ENCODE peak calls at places on chromosome 3, in seven cellular contexts. I, M, E, F, R, T and X are unnamed samples.

GRCh38 chr3:21274000-21274671 is 476.9 kb downstream of the ZNF385D start:
- DNase-seq in I (no peak), M (no peak), E (no peak), F (no peak), R (peak; percentile 19), T (peak; percentile 63), X (peak; percentile 50)

GRCh38 chr3:195009607-195010006 is 261.4 kb downstream of the XXYLT1 start:
- DNase-seq in I (no peak), M (no peak), E (no peak), F (no peak), R (no peak), T (no peak), X (no peak)

GRCh38 chr3:185313693-185314246 is 49.2 kb upstream of the MAP3K13 start:
- DNase-seq in I (no peak), M (no peak), E (no peak), F (no peak), R (peak; percentile 50), T (no peak), X (no peak)

GRCh38 chr3:128551464-128551863 is 58.5 kb upstream of the GATA2 start:
- DNase-seq in I (no peak), M (no peak), E (no peak), F (no peak), R (no peak), T (no peak), X (no peak)

GRCh38 chr3:3665546-3665945 is 133.7 kb upstream of the LRRN1 start:
- DNase-seq in I (no peak), M (no peak), E (no peak), F (no peak), R (no peak), T (no peak), X (peak; percentile 70)

GRCh38 chr3:71035886-71036285 is 547.6 kb downstream of the FOXP1 start:
- DNase-seq in I (no peak), M (no peak), E (no peak), F (no peak), R (no peak), T (no peak), X (no peak)

GRCh38 chr3:129289201-129289921 is 10.7 kb downstream of the HMCES start:
- DNase-seq in I (no peak), M (no peak), E (no peak), F (no peak), R (peak; percentile 74), T (peak; percentile 83), X (no peak)

GRCh38 chr3:59709702-59710555 is 660.1 kb upstream of the CFAP20DC start:
- DNase-seq in I (peak; percentile 34), M (peak; percentile 74), E (no peak), F (no peak), R (no peak), T (no peak), X (no peak)

GRCh38 chr3:43248194-43248593 is 38.1 kb upstream of the SNRK start:
- DNase-seq in I (no peak), M (no peak), E (no peak), F (no peak), R (no peak), T (no peak), X (no peak)

GRCh38 chr3:178754852-178755510 is 218.7 kb downstream of the KCNMB2 start:
- DNase-seq in I (no peak), M (no peak), E (no peak), F (no peak), R (no peak), T (no peak), X (no peak)

GRCh38 chr3:10169000-10169496 is 4.3 kb downstream of the IRAK2 start:
- DNase-seq in I (no peak), M (no peak), E (no peak), F (no peak), R (no peak), T (no peak), X (no peak)

GRCh38 chr3:10166213-10166604 is 1.5 kb downstream of the IRAK2 start:
- DNase-seq in I (no peak), M (no peak), E (no peak), F (no peak), R (no peak), T (no peak), X (no peak)

GRCh38 chr3:10160925-10161324 is 3.8 kb upstream of the IRAK2 start:
- DNase-seq in I (no peak), M (no peak), E (peak; percentile 47), F (no peak), R (no peak), T (no peak), X (no peak)

GRCh38 chr3:10162147-10162546 is 2.6 kb upstream of the IRAK2 start:
- DNase-seq in I (no peak), M (no peak), E (no peak), F (no peak), R (no peak), T (no peak), X (no peak)

DNA sequence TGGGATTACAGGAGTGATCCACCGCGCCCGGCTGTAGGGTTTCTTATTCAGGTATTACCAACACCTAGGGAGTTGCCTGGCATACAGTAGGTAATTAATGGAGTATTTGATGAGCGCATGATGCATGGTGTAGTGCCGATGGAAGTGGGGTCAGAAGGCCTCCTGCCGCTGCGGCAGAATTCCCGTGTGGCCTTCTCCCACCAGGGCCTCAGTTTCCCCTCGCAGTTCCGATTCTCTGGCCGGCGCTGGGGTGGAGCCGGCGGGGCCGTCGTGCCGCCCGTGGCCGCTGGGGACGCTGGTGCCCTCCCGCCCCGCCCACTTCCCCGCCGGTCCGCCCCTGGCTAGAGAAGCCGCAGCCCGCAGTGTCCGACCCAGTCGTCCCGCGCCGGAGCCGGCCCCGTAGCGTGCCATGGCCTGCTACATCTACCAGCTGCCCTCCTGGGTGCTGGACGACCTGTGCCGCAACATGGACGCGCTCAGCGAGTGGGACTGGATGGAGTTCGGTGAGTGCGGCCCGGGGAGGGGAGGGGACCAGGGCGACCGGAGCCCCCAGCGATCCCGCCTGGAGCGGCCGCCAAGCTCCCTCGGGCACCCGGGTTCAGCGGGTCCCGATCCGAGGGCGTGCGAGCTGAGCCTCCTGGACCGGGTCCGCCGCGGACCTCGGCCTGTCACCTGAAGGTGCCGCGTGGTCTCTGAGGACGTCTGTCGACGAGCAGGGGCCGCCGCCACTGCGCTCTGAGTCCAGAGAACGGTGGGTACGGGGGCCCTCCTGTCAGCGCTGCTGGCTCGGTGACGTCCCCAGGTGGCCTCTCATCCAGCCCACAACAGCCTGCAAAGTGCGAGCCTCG is at the start of gene IRAK2:
- DNase-seq in I (no peak), M (peak; percentile 68), E (peak; percentile 96), F (peak; percentile 68), R (peak; percentile 70), T (peak; percentile 61), X (no peak)
- H3K4me3 ChIP-seq in I (peak within 1 kb of the TSS; percentile 93), M (peak within 1 kb of the TSS; percentile 82), E (peak within 1 kb of the TSS; percentile 73), F (peak within 1 kb of the TSS; percentile 73), R (peak within 1 kb of the TSS; percentile 82), T (peak within 1 kb of the TSS; percentile 87), X (peak within 1 kb of the TSS; percentile 79)

DNA sequence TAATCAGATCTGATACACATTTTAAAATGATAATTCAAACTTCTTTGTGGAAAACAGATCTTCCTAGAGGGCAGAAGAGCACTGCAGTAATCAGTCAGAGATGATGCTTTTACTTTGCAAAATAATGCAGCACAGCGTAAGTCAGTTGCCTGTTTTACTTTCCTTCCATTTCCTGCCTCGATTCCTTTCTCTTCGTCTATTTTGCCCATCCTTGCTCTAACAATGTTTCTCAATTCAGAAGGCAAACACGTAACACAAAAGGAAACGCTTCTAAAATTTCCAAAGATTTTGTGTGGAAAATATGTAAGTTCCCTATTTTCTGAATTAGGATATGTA is 119.9 kb downstream of the P3H2 start:
- DNase-seq in I (no peak), M (no peak), E (no peak), F (no peak), R (no peak), T (no peak), X (no peak)
- H3K4me3 ChIP-seq in I (no peak overlapping the region), M (no peak overlapping the region), E (no peak overlapping the region), F (peak overlapping the region; percentile 23), R (no peak overlapping the region), T (no peak overlapping the region), X (no peak overlapping the region)

GRCh38 chr3:159857840-159858239 is 130.8 kb upstream of the IL12A start:
- DNase-seq in I (no peak), M (no peak), E (no peak), F (no peak), R (no peak), T (no peak), X (no peak)

GRCh38 chr3:159855599-159856495 is 132.8 kb upstream of the IL12A start:
- DNase-seq in I (no peak), M (no peak), E (no peak), F (no peak), R (no peak), T (no peak), X (no peak)

GRCh38 chr3:159858650-159859049 is 130.0 kb upstream of the IL12A start:
- DNase-seq in I (no peak), M (no peak), E (no peak), F (no peak), R (no peak), T (no peak), X (no peak)

GRCh38 chr3:159854500-159855124 is 134.0 kb upstream of the IL12A start:
- DNase-seq in I (no peak), M (no peak), E (no peak), F (peak; percentile 42), R (peak; percentile 83), T (peak; percentile 89), X (peak; percentile 88)

DNA sequence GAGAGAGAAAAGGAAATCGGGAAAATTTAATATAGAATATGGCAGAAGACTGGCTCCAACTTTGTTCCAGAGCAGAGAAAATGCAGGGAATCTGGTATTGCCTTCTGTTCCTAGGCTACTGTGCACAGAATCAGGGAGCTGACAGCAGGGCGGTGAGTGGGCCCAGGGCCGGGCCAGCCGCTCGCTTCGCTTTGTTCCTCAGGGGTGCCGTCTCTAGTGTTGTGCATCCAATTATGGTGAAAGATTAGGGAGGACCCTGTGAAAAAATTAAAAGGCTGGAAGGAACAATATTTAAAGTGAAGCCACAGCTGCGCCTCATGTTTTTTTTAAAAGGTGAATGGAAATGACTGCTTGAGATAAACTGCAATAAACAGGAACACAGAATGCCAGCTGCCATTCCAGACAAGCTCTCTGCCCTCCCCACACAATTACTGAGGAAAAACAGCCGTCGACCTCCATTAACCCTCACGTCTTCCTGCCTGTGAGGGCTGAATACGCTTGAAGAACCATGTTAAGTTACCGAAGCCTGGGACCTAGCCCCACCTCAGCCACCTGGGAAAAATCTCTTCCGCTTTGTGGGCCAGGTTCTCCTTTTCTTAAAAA is 132.0 kb upstream of the IL12A start:
- DNase-seq in I (no peak), M (no peak), E (no peak), F (no peak), R (no peak), T (no peak), X (no peak)
- H3K4me3 ChIP-seq in I (no peak overlapping the region), M (no peak overlapping the region), E (no peak overlapping the region), F (no peak overlapping the region), R (no peak overlapping the region), T (no peak overlapping the region), X (no peak overlapping the region)

GRCh38 chr3:175432338-175433025 is 573.3 kb downstream of the NAALADL2 start:
- DNase-seq in I (no peak), M (no peak), E (no peak), F (no peak), R (peak; percentile 82), T (peak; percentile 57), X (peak; percentile 27)
- H3K4me3 ChIP-seq in I (no peak overlapping the region), M (no peak overlapping the region), E (no peak overlapping the region), F (no peak overlapping the region), R (no peak overlapping the region), T (no peak overlapping the region), X (no peak overlapping the region)